ENCODE peak calls at places on chromosomes 16 and 17, in six cellular contexts. G is GM10248, P is Caco-2, J is PC-3, R is cardiac fibroblast, M is heart right ventricle. W is an unnamed sample.

GRCh38 chr16:57626420-57627170 is 1.8 kb upstream of the ADGRG1 start:
- DNase-seq in R (no peak), G (no peak), J (no peak), M (no peak), P (no peak), W (no peak)

GRCh38 chr17:36566081-36566480 is 21.4 kb downstream of the GGNBP2 start:
- DNase-seq in R (no peak), J (no peak), P (no peak), M (no peak), G (no peak), W (no peak)

GRCh38 chr16:26433807-26434206 is 632.9 kb upstream of the C16orf82 start:
- DNase-seq in P (no peak), J (no peak), G (no peak), R (no peak), M (no peak), W (no peak)

GRCh38 chr17:64534187-64534586 is 27.4 kb downstream of the CEP95 start:
- DNase-seq in P (no peak), J (peak; percentile 45), R (no peak), M (no peak), G (no peak), W (no peak)

GRCh38 chr17:60327122-60327869 is 64.6 kb downstream of the USP32 start:
- DNase-seq in R (no peak), P (no peak), M (no peak), G (no peak), J (no peak), W (no peak)

GRCh38 chr17:79547586-79547985 is 63.3 kb downstream of the RBFOX3 start:
- DNase-seq in P (no peak), J (no peak), R (no peak), M (no peak), G (no peak), W (no peak)

GRCh38 chr16:9318764-9319163 is 227.3 kb downstream of the HAPSTR1 start:
- DNase-seq in P (no peak), R (no peak), G (no peak), J (no peak), M (no peak), W (no peak)

GRCh38 chr16:14106961-14107360 is 35.8 kb downstream of the MRTFB start:
- DNase-seq in M (no peak), P (no peak), G (no peak), R (no peak), J (no peak), W (no peak)

GRCh38 chr17:82187500-82187899 is 25.1 kb downstream of the CCDC57 start:
- DNase-seq in M (no peak), P (no peak), R (no peak), G (no peak), J (no peak), W (no peak)

GRCh38 chr17:72884066-72884465 is 208.4 kb downstream of the SLC39A11 start:
- DNase-seq in R (no peak), P (no peak), G (no peak), J (no peak), M (no peak), W (no peak)

GRCh38 chr17:9036336-9036735 is 15.0 kb downstream of the NTN1 start:
- DNase-seq in M (no peak), G (no peak), P (no peak), R (no peak), J (no peak), W (no peak)

GRCh38 chr17:48231995-48232729 is 124.6 kb downstream of the SNX11 start:
- DNase-seq in R (no peak), G (no peak), J (no peak), M (no peak), P (no peak), W (no peak)

GRCh38 chr16:27264151-27264550 is 4.4 kb downstream of the NSMCE1 start:
- DNase-seq in G (no peak), P (peak; percentile 53), M (no peak), J (peak; percentile 86), R (peak; percentile 87), W (no peak)

GRCh38 chr17:20074489-20074888 is 65.3 kb downstream of the SPECC1 start:
- DNase-seq in J (no peak), R (no peak), G (no peak), P (no peak), M (no peak), W (no peak)

GRCh38 chr17:81884520-81884919 is 6.9 kb downstream of the ALYREF start:
- DNase-seq in P (no peak), M (peak; percentile 5), G (no peak), R (peak; percentile 59), J (no peak), W (no peak)

GRCh38 chr16:19382887-19383816 is 34.5 kb upstream of the TMC5 start:
- DNase-seq in G (no peak), R (no peak), M (no peak), J (peak; percentile 47), P (no peak), W (no peak)

DNA sequence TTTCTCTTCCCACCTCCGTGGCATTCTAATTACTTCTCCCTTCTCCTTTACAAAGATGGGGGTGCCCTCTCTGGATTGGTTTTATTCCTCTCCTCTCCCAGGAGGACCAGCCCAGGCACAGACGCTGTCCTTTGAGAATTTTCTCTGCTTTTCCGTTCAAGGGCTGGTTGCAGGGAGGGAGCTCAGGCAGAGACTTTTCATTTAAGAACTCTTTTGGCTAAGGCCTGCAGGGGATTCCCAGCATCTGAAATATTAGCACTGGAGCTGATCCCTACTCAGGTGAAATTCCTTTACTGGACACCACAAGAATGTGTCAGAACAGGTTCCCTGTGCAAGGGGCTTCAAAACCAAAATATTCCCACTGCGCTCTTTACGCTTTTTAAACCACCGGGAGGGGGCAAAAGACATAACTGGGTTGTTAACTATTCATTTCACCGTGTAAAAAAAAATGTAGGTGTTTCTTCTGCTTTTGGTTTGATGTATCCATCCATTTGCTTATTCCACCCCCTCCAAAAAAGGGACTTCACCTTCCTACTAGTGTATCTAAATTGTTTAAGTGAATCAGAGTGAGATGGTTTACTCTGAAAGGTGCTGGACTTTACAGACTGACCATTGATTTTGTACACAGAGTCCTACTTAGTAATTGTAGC is 1.4 kb downstream of the NFAT5 start:
- DNase-seq in M (no peak), G (peak; percentile 54), J (peak; percentile 65), R (peak; percentile 54), P (peak; percentile 52), W (peak; percentile 45)
- TF ChIP-seq CTCF in M (no peak), G (peak; percentile 15), J (no peak), R (peak; percentile 21), P (peak; percentile 20), W (peak; percentile 16)

GRCh38 chr17:33778505-33779398 is 476.3 kb upstream of the CCL2 start:
- DNase-seq in G (peak; percentile 51), M (peak; percentile 34), P (peak; percentile 53), J (peak; percentile 49), R (peak; percentile 67), W (peak; percentile 55)
- TF ChIP-seq CTCF in G (peak; percentile 86), M (peak; percentile 94), P (peak; percentile 90), J (peak; percentile 82), R (peak; percentile 87), W (peak; percentile 91)

DNA sequence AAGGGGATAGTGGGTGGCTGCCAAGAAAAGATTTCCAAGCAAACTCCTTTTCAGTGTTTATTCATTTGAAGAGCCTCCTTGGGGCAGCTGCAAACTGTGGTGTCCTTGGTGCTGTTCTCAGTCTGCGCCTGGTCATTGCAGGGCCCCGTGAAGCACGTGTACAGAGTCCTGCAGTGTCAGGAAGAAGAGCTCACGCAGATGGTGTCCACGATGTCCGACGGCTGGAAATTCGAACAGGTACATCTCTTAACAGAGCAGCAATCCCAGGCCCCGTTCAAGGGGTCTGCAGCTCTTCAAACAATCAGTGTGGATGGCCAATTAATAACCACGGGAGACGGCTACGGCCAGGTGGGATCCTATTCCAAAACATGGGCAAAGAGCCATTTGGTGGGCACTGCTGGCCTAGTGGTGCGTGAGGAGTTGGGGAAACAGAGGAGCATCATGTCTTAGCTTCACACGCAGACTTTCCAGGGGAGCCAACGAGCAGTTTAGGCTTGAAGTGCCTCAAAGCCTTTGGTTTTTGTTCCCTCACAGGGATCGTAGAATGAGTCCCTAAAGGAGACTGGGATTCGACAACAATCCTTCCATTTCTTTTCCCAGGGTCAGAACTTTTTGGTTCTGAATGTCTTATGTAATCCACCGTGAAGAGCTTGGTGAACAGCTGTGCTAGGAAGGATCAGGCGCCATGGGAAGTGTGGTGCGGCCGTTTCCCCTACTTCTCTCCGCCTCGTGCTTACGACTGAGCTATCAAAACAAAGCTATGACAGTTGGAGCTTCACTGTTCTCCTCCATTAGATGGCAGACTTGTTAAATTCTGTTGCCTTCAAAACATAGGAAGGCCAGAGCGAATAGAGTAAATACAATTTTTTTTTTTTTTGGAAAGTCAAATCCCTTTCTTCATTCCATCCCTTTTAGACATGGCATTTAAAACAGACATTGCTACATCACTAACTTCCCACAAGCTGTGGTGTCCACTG is 12.6 kb downstream of the KCTD2 start:
- DNase-seq in J (peak; percentile 60), R (peak; percentile 75), M (peak; percentile 55), G (no peak), P (no peak), W (no peak)
- TF ChIP-seq CTCF in J (peak; percentile 60), R (peak; percentile 51), M (peak; percentile 53), G (peak; percentile 41), P (peak; percentile 49), W (peak; percentile 43)

DNA sequence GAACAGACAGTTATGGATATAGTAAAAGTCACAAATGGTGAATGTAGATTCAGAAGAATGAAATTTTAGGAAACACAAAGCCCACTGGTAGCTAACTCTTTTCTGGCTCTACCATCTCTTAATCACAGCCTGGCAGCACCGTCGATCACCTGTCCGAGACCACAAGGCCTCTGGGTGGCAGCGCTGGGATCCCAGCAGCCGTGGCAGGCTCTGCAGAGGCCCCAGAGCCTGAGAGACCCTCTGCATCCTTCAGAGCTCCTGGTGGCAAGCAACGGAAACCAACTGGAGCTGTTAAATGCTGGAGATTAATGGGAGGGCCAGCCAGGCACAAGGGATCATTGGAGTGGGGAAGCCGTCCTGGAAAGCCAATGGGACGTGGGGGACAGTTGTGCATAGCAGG is 26.3 kb downstream of the LAT start:
- DNase-seq in J (no peak), G (no peak), M (no peak), P (no peak), R (no peak), W (no peak)
- TF ChIP-seq CTCF in J (peak; percentile 30), G (peak; percentile 5), M (no peak), P (no peak), R (no peak), W (no peak)

GRCh38 chr17:76458580-76459490 is 5.9 kb upstream of the UBE2O start:
- DNase-seq in M (peak; percentile 48), P (peak; percentile 79), R (peak; percentile 67), J (peak; percentile 86), G (peak; percentile 77), W (peak; percentile 69)
- TF ChIP-seq CTCF in M (peak; percentile 52), P (peak; percentile 63), R (peak; percentile 76), J (peak; percentile 91), G (peak; percentile 57), W (peak; percentile 64)

DNA sequence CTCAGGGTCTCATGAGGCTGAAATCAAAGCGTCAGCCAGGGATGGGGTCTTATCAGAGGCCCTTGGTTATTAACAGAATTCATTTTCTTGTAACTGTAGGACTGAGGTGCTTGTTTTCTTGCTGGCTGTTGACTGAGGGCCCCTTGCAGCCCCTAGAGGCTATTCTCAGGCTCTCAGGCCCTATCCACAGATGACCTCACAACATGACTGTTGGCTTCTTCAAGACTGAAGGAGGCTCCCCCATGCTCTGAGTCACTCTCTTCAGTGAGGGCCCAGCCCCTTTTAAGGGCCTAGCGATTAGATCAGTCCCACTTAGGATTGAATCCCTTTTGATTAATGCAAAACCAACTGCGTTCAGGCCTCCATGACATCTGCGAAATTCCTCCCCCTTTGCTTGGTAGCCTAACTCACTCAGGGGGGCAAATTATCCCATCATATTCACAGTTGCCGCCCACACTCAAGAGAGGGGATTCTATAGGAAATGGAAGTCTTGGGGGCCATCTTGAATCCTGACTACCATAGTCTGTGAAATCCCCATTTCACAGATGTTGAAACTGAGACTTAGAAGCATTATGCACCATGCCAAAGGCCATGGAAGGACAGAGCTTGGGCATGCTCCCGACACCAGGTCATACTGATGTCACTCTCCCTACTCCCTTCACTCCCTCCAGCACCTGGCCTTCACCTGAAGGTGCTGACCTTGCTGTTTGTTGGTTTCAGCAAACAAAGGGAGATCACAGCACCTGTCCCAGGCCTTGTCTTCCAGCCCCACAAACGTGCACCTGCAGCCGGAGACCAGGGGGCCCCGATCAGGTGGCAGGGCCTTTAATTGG is 592.3 kb downstream of the MAF start:
- DNase-seq in J (no peak), G (no peak), R (no peak), P (no peak), M (no peak), W (no peak)
- TF ChIP-seq CTCF in J (no peak), G (no peak), R (no peak), P (no peak), M (no peak), W (no peak)

W was measured in GM13977.